ENCODE peak calls at places on chromosomes 2 and 18, in five cellular contexts. One of them, this sample, is unnamed.

GRCh38 chr2:41595235-41595634 is 452.6 kb upstream of the PKDCC start:
- DNase-seq in anterior cingulate cortex: no peak
- DNase-seq in B cell: no peak
- DNase-seq in ELR: peak; percentile 6
- DNase-seq in caudate nucleus: no peak
- DNase-seq in this sample: no peak

GRCh38 chr2:27298391-27299080 is 9.7 kb downstream of the UCN start:
- DNase-seq in caudate nucleus: no peak
- DNase-seq in ELR: no peak
- DNase-seq in anterior cingulate cortex: no peak
- DNase-seq in B cell: no peak
- DNase-seq in this sample: no peak

GRCh38 chr2:222000326-222000725 is 298.5 kb downstream of the PAX3 start:
- DNase-seq in caudate nucleus: no peak
- DNase-seq in B cell: no peak
- DNase-seq in ELR: peak; percentile 94
- DNase-seq in anterior cingulate cortex: no peak
- DNase-seq in this sample: no peak

GRCh38 chr2:132670104-132670960 is at the start of gene LYPD1:
- DNase-seq in caudate nucleus: peak; percentile 53
- DNase-seq in anterior cingulate cortex: peak; percentile 13
- DNase-seq in B cell: no peak
- DNase-seq in ELR: peak; percentile 62
- DNase-seq in this sample: no peak

GRCh38 chr2:200765139-200765951 is 46.4 kb upstream of the BZW1 start:
- DNase-seq in B cell: no peak
- DNase-seq in caudate nucleus: no peak
- DNase-seq in ELR: peak; percentile 98
- DNase-seq in anterior cingulate cortex: no peak
- DNase-seq in this sample: no peak

GRCh38 chr2:101267671-101268656 is 15.3 kb downstream of the CNOT11 start:
- DNase-seq in caudate nucleus: no peak
- DNase-seq in anterior cingulate cortex: no peak
- DNase-seq in ELR: no peak
- DNase-seq in B cell: no peak
- DNase-seq in this sample: no peak

GRCh38 chr2:214019973-214020345 is 390.9 kb upstream of the VWC2L start:
- DNase-seq in anterior cingulate cortex: no peak
- DNase-seq in ELR: peak; percentile 49
- DNase-seq in caudate nucleus: no peak
- DNase-seq in B cell: no peak
- DNase-seq in this sample: no peak

GRCh38 chr18:50866765-50867164 is 12.2 kb upstream of the ME2 start:
- DNase-seq in ELR: peak; percentile 34
- DNase-seq in caudate nucleus: no peak
- DNase-seq in B cell: no peak
- DNase-seq in anterior cingulate cortex: no peak
- DNase-seq in this sample: no peak

GRCh38 chr2:31219131-31219969 is 2.0 kb upstream of the CAPN14 start:
- DNase-seq in ELR: no peak
- DNase-seq in B cell: peak; percentile 78
- DNase-seq in caudate nucleus: no peak
- DNase-seq in anterior cingulate cortex: no peak
- DNase-seq in this sample: no peak

GRCh38 chr2:156319811-156320490 is 12.6 kb downstream of the NR4A2 start:
- DNase-seq in B cell: peak; percentile 38
- DNase-seq in anterior cingulate cortex: no peak
- DNase-seq in ELR: no peak
- DNase-seq in caudate nucleus: peak; percentile 22
- DNase-seq in this sample: no peak

GRCh38 chr2:228728961-228729360 is 542.1 kb downstream of the PID1 start:
- DNase-seq in B cell: no peak
- DNase-seq in anterior cingulate cortex: no peak
- DNase-seq in caudate nucleus: no peak
- DNase-seq in ELR: peak; percentile 64
- DNase-seq in this sample: no peak

GRCh38 chr2:235244497-235245215 is 249.2 kb upstream of the AGAP1 start:
- DNase-seq in ELR: no peak
- DNase-seq in anterior cingulate cortex: no peak
- DNase-seq in caudate nucleus: no peak
- DNase-seq in B cell: no peak
- DNase-seq in this sample: peak; percentile 9

GRCh38 chr2:32404691-32405090 is 47.9 kb downstream of the BIRC6 start:
- DNase-seq in caudate nucleus: no peak
- DNase-seq in B cell: no peak
- DNase-seq in ELR: no peak
- DNase-seq in anterior cingulate cortex: no peak
- DNase-seq in this sample: no peak

GRCh38 chr2:240626531-240627300 is 1.4 kb downstream of the GPR35 start:
- DNase-seq in B cell: peak; percentile 48
- DNase-seq in caudate nucleus: peak; percentile 8
- DNase-seq in ELR: no peak
- DNase-seq in anterior cingulate cortex: no peak
- DNase-seq in this sample: no peak

GRCh38 chr2:38160517-38160916 is 84.6 kb upstream of the CYP1B1 start:
- DNase-seq in B cell: no peak
- DNase-seq in caudate nucleus: no peak
- DNase-seq in anterior cingulate cortex: no peak
- DNase-seq in ELR: no peak
- DNase-seq in this sample: no peak

GRCh38 chr2:98148968-98149697 is 62.2 kb downstream of the VWA3B start:
- DNase-seq in ELR: peak; percentile 70
- DNase-seq in caudate nucleus: no peak
- DNase-seq in anterior cingulate cortex: no peak
- DNase-seq in B cell: no peak
- DNase-seq in this sample: peak; percentile 8

GRCh38 chr2:239225921-239226561 is 174.8 kb downstream of the HDAC4 start:
- DNase-seq in ELR: peak; percentile 42
- DNase-seq in anterior cingulate cortex: no peak
- DNase-seq in B cell: no peak
- DNase-seq in caudate nucleus: no peak
- DNase-seq in this sample: no peak

GRCh38 chr2:197931661-197932312 is 127.4 kb downstream of the PLCL1 start:
- DNase-seq in caudate nucleus: no peak
- DNase-seq in B cell: no peak
- DNase-seq in anterior cingulate cortex: no peak
- DNase-seq in ELR: no peak
- DNase-seq in this sample: no peak

GRCh38 chr18:63342206-63342605 is 22.6 kb upstream of the BCL2 start:
- DNase-seq in B cell: peak; percentile 41
- DNase-seq in anterior cingulate cortex: no peak
- DNase-seq in caudate nucleus: no peak
- DNase-seq in ELR: peak; percentile 59
- DNase-seq in this sample: no peak

GRCh38 chr2:50116096-50116495 is 915.8 kb downstream of the NRXN1 start:
- DNase-seq in B cell: no peak
- DNase-seq in anterior cingulate cortex: no peak
- DNase-seq in caudate nucleus: no peak
- DNase-seq in ELR: no peak
- DNase-seq in this sample: no peak

GRCh38 chr18:13219012-13219396 is 444 bp downstream of the LDLRAD4 start:
- DNase-seq in caudate nucleus: no peak
- DNase-seq in anterior cingulate cortex: no peak
- DNase-seq in ELR: no peak
- DNase-seq in B cell: peak; percentile 5
- DNase-seq in this sample: no peak

GRCh38 chr2:157185828-157186227 is 71.7 kb upstream of the GALNT5 start:
- DNase-seq in anterior cingulate cortex: no peak
- DNase-seq in ELR: peak; percentile 13
- DNase-seq in caudate nucleus: no peak
- DNase-seq in B cell: no peak
- DNase-seq in this sample: no peak

GRCh38 chr18:79887181-79888000 is 64.1 kb downstream of the SLC66A2 start:
- DNase-seq in caudate nucleus: no peak
- DNase-seq in anterior cingulate cortex: no peak
- DNase-seq in B cell: no peak
- DNase-seq in ELR: no peak
- DNase-seq in this sample: no peak

GRCh38 chr2:120919771-120920437 is 184.2 kb downstream of the GLI2 start:
- DNase-seq in B cell: no peak
- DNase-seq in ELR: peak; percentile 80
- DNase-seq in anterior cingulate cortex: no peak
- DNase-seq in caudate nucleus: no peak
- DNase-seq in this sample: no peak

GRCh38 chr18:74947875-74948274 is 261.1 kb downstream of the PTGR3 start:
- DNase-seq in caudate nucleus: no peak
- DNase-seq in ELR: no peak
- DNase-seq in B cell: no peak
- DNase-seq in anterior cingulate cortex: no peak
- DNase-seq in this sample: no peak

GRCh38 chr2:43443317-43443716 is 152.5 kb downstream of the THADA start:
- DNase-seq in B cell: no peak
- DNase-seq in ELR: no peak
- DNase-seq in anterior cingulate cortex: no peak
- DNase-seq in caudate nucleus: no peak
- DNase-seq in this sample: no peak

GRCh38 chr2:237450583-237450982 is 36.5 kb upstream of the MLPH start:
- DNase-seq in anterior cingulate cortex: no peak
- DNase-seq in B cell: no peak
- DNase-seq in ELR: no peak
- DNase-seq in caudate nucleus: no peak
- DNase-seq in this sample: no peak

GRCh38 chr2:3039188-3040065 is 338.2 kb downstream of the EIPR1 start:
- DNase-seq in B cell: no peak
- DNase-seq in ELR: no peak
- DNase-seq in anterior cingulate cortex: no peak
- DNase-seq in caudate nucleus: no peak
- DNase-seq in this sample: no peak

GRCh38 chr2:133885847-133886246 is 317.6 kb upstream of the NCKAP5 start:
- DNase-seq in B cell: no peak
- DNase-seq in caudate nucleus: no peak
- DNase-seq in ELR: peak; percentile 74
- DNase-seq in anterior cingulate cortex: no peak
- DNase-seq in this sample: no peak

GRCh38 chr2:136117391-136117841 is 533 bp downstream of the CXCR4 start:
- DNase-seq in ELR: peak; percentile 27
- DNase-seq in B cell: peak; percentile 65
- DNase-seq in caudate nucleus: peak; percentile 64
- DNase-seq in anterior cingulate cortex: no peak
- DNase-seq in this sample: peak; percentile 34

GRCh38 chr2:164948540-164948939 is 6.8 kb downstream of the SLC38A11 start:
- DNase-seq in caudate nucleus: no peak
- DNase-seq in anterior cingulate cortex: no peak
- DNase-seq in B cell: no peak
- DNase-seq in ELR: no peak
- DNase-seq in this sample: no peak

GRCh38 chr2:20524412-20525040 is 77.7 kb downstream of the RHOB start:
- DNase-seq in ELR: no peak
- DNase-seq in caudate nucleus: no peak
- DNase-seq in anterior cingulate cortex: no peak
- DNase-seq in B cell: peak; percentile 60
- DNase-seq in this sample: no peak

This sample was measured in occipital lobe.